ENCODE peak calls at places on chromosomes 2 and 18, in four cellular contexts. One of them, this sample, is unnamed.

GRCh38 chr2:231900975-231901374 is 25.2 kb downstream of the NPPC start:
- DNase-seq in pancreas: no peak
- DNase-seq in breast epithelium: no peak
- DNase-seq in A549: no peak
- DNase-seq in this sample: no peak

GRCh38 chr2:64359892-64360657 is 93.9 kb upstream of the LGALSL start:
- DNase-seq in pancreas: peak
- DNase-seq in breast epithelium: peak
- DNase-seq in A549: peak
- DNase-seq in this sample: no peak

GRCh38 chr2:20326163-20326780 is 24.4 kb downstream of the PUM2 start:
- DNase-seq in breast epithelium: no peak
- DNase-seq in pancreas: peak
- DNase-seq in A549: peak
- DNase-seq in this sample: peak

GRCh38 chr2:61247204-61247812 is 85.3 kb downstream of the C2orf74 start:
- DNase-seq in A549: no peak
- DNase-seq in breast epithelium: no peak
- DNase-seq in pancreas: no peak
- DNase-seq in this sample: no peak

GRCh38 chr18:10895976-10896375 is 253.4 kb downstream of the PIEZO2 start:
- DNase-seq in breast epithelium: no peak
- DNase-seq in pancreas: no peak
- DNase-seq in A549: no peak
- DNase-seq in this sample: no peak

GRCh38 chr2:232781765-232782164 is 5.4 kb upstream of the KCNJ13 start:
- DNase-seq in pancreas: no peak
- DNase-seq in A549: peak
- DNase-seq in breast epithelium: no peak
- DNase-seq in this sample: no peak

GRCh38 chr2:207777124-207777523 is 7.4 kb upstream of the FZD5 start:
- DNase-seq in pancreas: no peak
- DNase-seq in breast epithelium: no peak
- DNase-seq in A549: no peak
- DNase-seq in this sample: no peak

GRCh38 chr18:26190506-26190905 is 35.7 kb upstream of the TAF4B start:
- DNase-seq in pancreas: no peak
- DNase-seq in A549: no peak
- DNase-seq in breast epithelium: no peak
- DNase-seq in this sample: no peak

GRCh38 chr2:8992643-8993042 is 10.8 kb downstream of the MBOAT2 start:
- DNase-seq in A549: no peak
- DNase-seq in breast epithelium: no peak
- DNase-seq in pancreas: no peak
- DNase-seq in this sample: no peak

GRCh38 chr2:120465989-120466703 is 120.2 kb downstream of the INHBB start:
- DNase-seq in breast epithelium: no peak
- DNase-seq in pancreas: no peak
- DNase-seq in A549: no peak
- DNase-seq in this sample: no peak

GRCh38 chr2:46970334-46971288 is 55.0 kb upstream of the MCFD2 start:
- DNase-seq in pancreas: peak
- DNase-seq in breast epithelium: peak
- DNase-seq in A549: peak
- DNase-seq in this sample: no peak

GRCh38 chr18:73752965-73753364 is 394.7 kb downstream of the FBXO15 start:
- DNase-seq in A549: peak
- DNase-seq in breast epithelium: no peak
- DNase-seq in pancreas: no peak
- DNase-seq in this sample: no peak

GRCh38 chr2:41853427-41854191 is 194.2 kb upstream of the PKDCC start:
- DNase-seq in A549: peak
- DNase-seq in breast epithelium: no peak
- DNase-seq in pancreas: peak
- DNase-seq in this sample: no peak

GRCh38 chr2:11155326-11156059 is at the start of gene SLC66A3:
- DNase-seq in A549: peak
- DNase-seq in breast epithelium: no peak
- DNase-seq in pancreas: no peak
- DNase-seq in this sample: no peak

GRCh38 chr18:3162181-3162580 is 57.6 kb downstream of the MYOM1 start:
- DNase-seq in breast epithelium: no peak
- DNase-seq in A549: no peak
- DNase-seq in pancreas: no peak
- DNase-seq in this sample: no peak

GRCh38 chr2:237455764-237456163 is 31.3 kb upstream of the MLPH start:
- DNase-seq in pancreas: no peak
- DNase-seq in A549: no peak
- DNase-seq in breast epithelium: no peak
- DNase-seq in this sample: no peak

GRCh38 chr2:147495741-147496140 is 349.1 kb upstream of the ACVR2A start:
- DNase-seq in pancreas: no peak
- DNase-seq in breast epithelium: no peak
- DNase-seq in A549: no peak
- DNase-seq in this sample: no peak

GRCh38 chr18:79763407-79763806 is 34.3 kb upstream of the KCNG2 start:
- DNase-seq in pancreas: no peak
- DNase-seq in breast epithelium: no peak
- DNase-seq in A549: no peak
- DNase-seq in this sample: no peak

GRCh38 chr2:237435844-237436590 is 22.1 kb upstream of the COL6A3 start:
- DNase-seq in breast epithelium: no peak
- DNase-seq in A549: peak
- DNase-seq in pancreas: no peak
- DNase-seq in this sample: no peak

GRCh38 chr2:218369374-218369773 is 12.7 kb upstream of the SLC11A1 start:
- DNase-seq in A549: no peak
- DNase-seq in breast epithelium: no peak
- DNase-seq in pancreas: no peak
- DNase-seq in this sample: no peak

GRCh38 chr2:23564618-23564967 is 179.6 kb downstream of the KLHL29 start:
- DNase-seq in A549: no peak
- DNase-seq in breast epithelium: no peak
- DNase-seq in pancreas: no peak
- DNase-seq in this sample: peak

GRCh38 chr2:127636248-127637235 is 9.4 kb upstream of the GPR17 start:
- DNase-seq in pancreas: no peak
- DNase-seq in breast epithelium: no peak
- DNase-seq in A549: no peak
- DNase-seq in this sample: no peak
- H3K27ac ChIP-seq in pancreas: no peak
- H3K27ac ChIP-seq in breast epithelium: peak
- H3K27ac ChIP-seq in A549: no peak
- H3K27ac ChIP-seq in this sample: no peak

DNA sequence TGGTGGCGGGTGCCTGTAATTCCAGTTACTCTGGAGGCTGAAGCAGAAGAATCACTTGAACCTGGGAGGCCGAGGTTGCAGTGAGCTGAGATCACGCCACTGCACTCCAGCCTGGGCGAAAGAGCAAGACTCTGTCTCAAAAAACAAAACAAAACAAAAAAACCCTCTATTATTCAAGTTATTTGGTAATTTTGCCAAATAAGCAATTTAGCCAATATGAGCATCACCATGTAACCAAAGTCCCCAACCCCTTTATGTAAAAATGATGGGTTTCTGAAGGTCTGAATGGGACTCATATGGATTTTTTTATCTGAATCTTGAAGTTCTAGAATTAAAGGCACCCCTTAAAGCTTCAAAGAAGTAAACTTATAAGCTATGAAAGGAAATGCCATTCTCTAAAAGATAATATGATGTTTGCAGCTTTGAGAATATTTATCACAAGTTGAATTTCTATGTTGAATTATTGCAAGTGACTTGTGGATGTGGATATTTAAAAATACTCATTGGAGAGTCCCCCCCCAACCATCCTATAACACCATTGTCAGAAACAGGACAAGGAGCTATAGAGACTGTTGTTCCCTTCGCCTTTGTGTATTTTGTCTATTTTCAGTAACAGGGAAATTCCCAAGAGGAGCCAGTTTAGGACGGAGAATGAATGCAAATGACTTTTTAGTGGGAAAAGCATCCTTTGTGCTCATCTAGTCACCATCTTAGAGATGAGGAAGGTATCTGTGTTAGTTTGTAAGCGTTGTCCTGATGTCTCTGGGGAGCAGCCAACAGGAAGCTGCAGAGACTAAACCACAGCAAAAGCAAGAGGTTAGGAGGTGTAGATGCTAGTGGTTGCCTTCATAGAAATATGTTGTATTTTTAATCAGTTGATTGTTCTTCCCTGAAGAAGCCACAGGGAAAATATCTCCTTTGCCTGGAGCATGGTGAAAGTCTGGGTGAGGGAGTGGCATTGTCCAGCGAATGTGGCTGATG is 68.3 kb downstream of the TET3 start:
- DNase-seq in pancreas: no peak
- DNase-seq in A549: no peak
- DNase-seq in breast epithelium: no peak
- DNase-seq in this sample: no peak
- H3K27ac ChIP-seq in pancreas: no peak
- H3K27ac ChIP-seq in A549: no peak
- H3K27ac ChIP-seq in breast epithelium: no peak
- H3K27ac ChIP-seq in this sample: peak

DNA sequence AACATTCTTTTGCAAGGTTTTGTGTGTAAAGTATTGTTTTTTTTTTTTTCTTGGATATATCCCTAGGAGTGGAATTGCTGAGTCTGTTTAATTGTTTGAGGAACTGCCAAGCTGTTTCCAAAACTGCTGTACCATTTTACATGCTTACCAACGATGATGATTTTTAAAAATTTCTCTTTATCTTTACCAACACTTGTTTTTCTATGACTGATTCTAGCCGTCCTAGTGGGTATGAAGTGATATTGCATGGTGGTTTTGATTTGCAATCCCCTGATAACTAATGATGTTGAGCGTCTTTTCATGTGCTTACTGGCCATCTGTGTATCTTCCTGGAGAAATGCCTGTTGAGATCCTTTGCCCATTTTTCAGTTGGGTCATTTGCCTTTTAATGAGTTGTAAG is 8.8 kb upstream of the AOX1 start:
- DNase-seq in A549: no peak
- DNase-seq in pancreas: no peak
- DNase-seq in breast epithelium: no peak
- DNase-seq in this sample: no peak
- H3K27ac ChIP-seq in A549: no peak
- H3K27ac ChIP-seq in pancreas: no peak
- H3K27ac ChIP-seq in breast epithelium: no peak
- H3K27ac ChIP-seq in this sample: no peak

GRCh38 chr2:140990416-140990815 is 1140.4 kb downstream of the LRP1B start:
- DNase-seq in A549: peak
- DNase-seq in pancreas: no peak
- DNase-seq in breast epithelium: no peak
- DNase-seq in this sample: no peak
- H3K27ac ChIP-seq in A549: no peak
- H3K27ac ChIP-seq in pancreas: no peak
- H3K27ac ChIP-seq in breast epithelium: no peak
- H3K27ac ChIP-seq in this sample: no peak

DNA sequence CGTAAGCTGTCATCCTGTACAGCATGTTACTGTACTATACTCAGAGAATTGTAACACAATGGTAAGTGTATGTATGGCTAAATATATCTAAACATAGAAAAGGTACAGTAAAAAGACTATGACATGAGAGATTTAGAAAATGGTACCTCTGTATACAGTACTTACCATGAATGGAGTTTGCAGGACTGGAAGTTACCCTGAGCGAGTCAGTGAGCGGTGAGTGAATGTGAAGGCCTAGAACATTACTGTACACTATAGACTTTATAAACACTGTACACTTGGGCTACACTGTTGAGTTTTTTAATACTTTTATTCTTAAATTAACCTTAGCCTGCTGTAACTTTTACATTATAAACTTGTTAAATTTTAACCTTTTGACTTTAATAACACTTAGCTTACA is 1.5 kb downstream of the DDX18 start:
- DNase-seq in breast epithelium: no peak
- DNase-seq in A549: no peak
- DNase-seq in pancreas: no peak
- DNase-seq in this sample: no peak
- H3K27ac ChIP-seq in breast epithelium: no peak
- H3K27ac ChIP-seq in A549: no peak
- H3K27ac ChIP-seq in pancreas: no peak
- H3K27ac ChIP-seq in this sample: no peak

GRCh38 chr2:72237549-72237948 is 89.9 kb upstream of the CYP26B1 start:
- DNase-seq in A549: no peak
- DNase-seq in pancreas: no peak
- DNase-seq in breast epithelium: no peak
- DNase-seq in this sample: no peak

GRCh38 chr2:72236445-72237067 is 88.9 kb upstream of the CYP26B1 start:
- DNase-seq in A549: peak
- DNase-seq in breast epithelium: no peak
- DNase-seq in pancreas: no peak
- DNase-seq in this sample: no peak

GRCh38 chr2:72233211-72233610 is 85.5 kb upstream of the CYP26B1 start:
- DNase-seq in A549: no peak
- DNase-seq in breast epithelium: no peak
- DNase-seq in pancreas: no peak
- DNase-seq in this sample: no peak

DNA sequence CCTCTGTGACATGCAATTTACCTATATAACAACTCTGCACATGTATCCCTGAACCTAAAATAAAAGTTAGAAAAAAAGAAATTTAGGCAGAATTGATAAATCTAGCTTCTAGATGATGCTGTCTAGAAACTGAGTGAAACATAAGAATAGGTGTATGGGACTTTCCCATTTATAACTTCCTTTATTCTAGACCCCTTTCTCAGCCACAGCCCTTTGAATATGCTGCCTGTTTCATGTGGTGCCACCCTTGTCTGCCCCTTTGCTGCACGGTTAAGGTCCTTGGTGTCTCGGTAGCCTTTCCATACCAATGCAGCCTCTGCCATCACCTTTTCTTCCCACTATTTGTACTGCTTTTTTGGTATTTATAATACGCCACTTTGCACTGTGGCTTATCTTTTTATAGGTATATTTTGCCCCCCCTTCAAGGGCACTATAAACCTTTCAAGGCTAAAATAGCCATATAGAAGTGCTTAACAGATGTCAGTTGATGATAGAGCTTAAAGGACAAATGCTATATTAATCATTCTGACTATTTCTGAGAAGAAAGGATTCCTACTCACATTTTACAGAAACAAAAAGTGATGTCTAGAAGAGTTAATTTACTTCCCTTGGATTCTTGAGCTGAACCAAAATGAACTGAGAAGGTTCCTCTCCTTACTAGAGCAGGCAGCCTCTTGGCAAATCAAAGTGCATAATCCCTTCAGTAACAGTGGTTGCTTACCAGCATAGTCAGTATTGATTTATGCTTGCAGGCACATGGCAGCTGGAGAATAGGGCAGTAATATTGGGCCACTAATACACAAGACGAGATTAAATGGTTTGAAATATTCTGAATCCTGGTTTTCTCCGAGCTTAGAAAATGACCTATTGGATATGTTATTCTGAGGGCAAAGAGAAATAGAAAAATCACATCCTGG is 88.1 kb upstream of the CYP26B1 start:
- DNase-seq in A549: no peak
- DNase-seq in breast epithelium: no peak
- DNase-seq in pancreas: no peak
- DNase-seq in this sample: no peak
- H3K27ac ChIP-seq in A549: peak
- H3K27ac ChIP-seq in breast epithelium: no peak
- H3K27ac ChIP-seq in pancreas: no peak
- H3K27ac ChIP-seq in this sample: no peak

GRCh38 chr2:230130668-230131364 is 62.1 kb upstream of the SLC16A14 start:
- DNase-seq in breast epithelium: peak
- DNase-seq in A549: peak
- DNase-seq in pancreas: peak
- DNase-seq in this sample: no peak
- H3K27ac ChIP-seq in breast epithelium: peak
- H3K27ac ChIP-seq in A549: no peak
- H3K27ac ChIP-seq in pancreas: no peak
- H3K27ac ChIP-seq in this sample: no peak

GRCh38 chr2:178193496-178193822 is 853 bp upstream of the OSBPL6 start:
- DNase-seq in breast epithelium: no peak
- DNase-seq in A549: peak
- DNase-seq in pancreas: no peak
- DNase-seq in this sample: no peak
- H3K27ac ChIP-seq in breast epithelium: peak
- H3K27ac ChIP-seq in A549: peak
- H3K27ac ChIP-seq in pancreas: peak
- H3K27ac ChIP-seq in this sample: peak

This sample was measured in substantia nigra.